ENCODE peak calls at places on chromosome 11, in six cellular contexts. D, K, S, Q, H and G are unnamed samples.

GRCh38 chr11:61870429-61871039 is 20.8 kb downstream of the FADS3 start:
- DNase-seq in D (no peak), K (no peak), S (no peak), Q (no peak), H (no peak), G (no peak)

GRCh38 chr11:116413861-116414260 is 358.9 kb downstream of the BUD13 start:
- DNase-seq in D (no peak), K (peak), S (no peak), Q (no peak), H (no peak), G (no peak)

GRCh38 chr11:35045219-35045819 is 93.7 kb upstream of the CD44 start:
- DNase-seq in D (no peak), K (no peak), S (no peak), Q (peak), H (no peak), G (no peak)

GRCh38 chr11:75776546-75776945 is 8.0 kb downstream of the DGAT2 start:
- DNase-seq in D (no peak), K (no peak), S (no peak), Q (no peak), H (no peak), G (no peak)

GRCh38 chr11:5690736-5691135 is 1.1 kb downstream of the TRIM22 start:
- DNase-seq in D (no peak), K (no peak), S (no peak), Q (no peak), H (no peak), G (no peak)

GRCh38 chr11:88414981-88415391 is 77.5 kb upstream of the CTSC start:
- DNase-seq in D (peak), K (no peak), S (no peak), Q (peak), H (no peak), G (peak)

GRCh38 chr11:19241260-19242183 is 777 bp upstream of the E2F8 start:
- DNase-seq in D (peak), K (no peak), S (no peak), Q (peak), H (no peak), G (no peak)

GRCh38 chr11:62069961-62070919 is 53.6 kb upstream of the INCENP start:
- DNase-seq in D (no peak), K (peak), S (no peak), Q (no peak), H (no peak), G (no peak)

GRCh38 chr11:64492561-64492960 is 98.5 kb upstream of the SLC22A12 start:
- DNase-seq in D (no peak), K (no peak), S (no peak), Q (no peak), H (no peak), G (no peak)

GRCh38 chr11:110951609-110952008 is 239.4 kb upstream of the ARHGAP20 start:
- DNase-seq in D (no peak), K (peak), S (no peak), Q (no peak), H (no peak), G (no peak)

GRCh38 chr11:93740802-93741093 is 547 bp downstream of the TAF1D start:
- DNase-seq in D (peak), K (peak), S (peak), Q (peak), H (peak), G (peak)